ENCODE peak calls at places on chromosomes 16 and 17, in seven cellular contexts. One of them, this sample, is unnamed.

GRCh38 chr17:74150428-74151025 is 53.0 kb upstream of the RPL38 start:
- DNase-seq in stimulated activated CD4-positive, alpha-beta T cell treated with anti-CD3 and anti-CD28 coated beads, Interleukin-2, amount 100 ng/mL, for 48 hours: no peak
- DNase-seq in non-pigmented ciliary epithelial cell: no peak
- DNase-seq in GM12865: no peak
- DNase-seq in naive thymus-derived CD8-positive, alpha-beta T cell: no peak
- DNase-seq in NCI-H524: no peak
- DNase-seq in mucosa of descending colon: no peak
- DNase-seq in this sample: no peak

GRCh38 chr17:78486228-78486802 is 90.9 kb downstream of the DNAH17 start:
- DNase-seq in stimulated activated CD4-positive, alpha-beta T cell treated with anti-CD3 and anti-CD28 coated beads, Interleukin-2, amount 100 ng/mL, for 48 hours: no peak
- DNase-seq in non-pigmented ciliary epithelial cell: no peak
- DNase-seq in GM12865: no peak
- DNase-seq in naive thymus-derived CD8-positive, alpha-beta T cell: no peak
- DNase-seq in NCI-H524: no peak
- DNase-seq in mucosa of descending colon: no peak
- DNase-seq in this sample: no peak

GRCh38 chr17:68456529-68457167 is 648 bp downstream of the WIPI1 start:
- DNase-seq in stimulated activated CD4-positive, alpha-beta T cell treated with anti-CD3 and anti-CD28 coated beads, Interleukin-2, amount 100 ng/mL, for 48 hours: no peak
- DNase-seq in non-pigmented ciliary epithelial cell: no peak
- DNase-seq in GM12865: peak
- DNase-seq in naive thymus-derived CD8-positive, alpha-beta T cell: no peak
- DNase-seq in NCI-H524: peak
- DNase-seq in mucosa of descending colon: peak
- DNase-seq in this sample: peak

GRCh38 chr16:85536073-85536410 is 77.1 kb upstream of the GSE1 start:
- DNase-seq in stimulated activated CD4-positive, alpha-beta T cell treated with anti-CD3 and anti-CD28 coated beads, Interleukin-2, amount 100 ng/mL, for 48 hours: no peak
- DNase-seq in non-pigmented ciliary epithelial cell: no peak
- DNase-seq in GM12865: no peak
- DNase-seq in naive thymus-derived CD8-positive, alpha-beta T cell: no peak
- DNase-seq in NCI-H524: no peak
- DNase-seq in mucosa of descending colon: peak
- DNase-seq in this sample: no peak

GRCh38 chr17:34703533-34703932 is 124.2 kb downstream of the TMEM132E start:
- DNase-seq in stimulated activated CD4-positive, alpha-beta T cell treated with anti-CD3 and anti-CD28 coated beads, Interleukin-2, amount 100 ng/mL, for 48 hours: peak
- DNase-seq in non-pigmented ciliary epithelial cell: no peak
- DNase-seq in GM12865: peak
- DNase-seq in naive thymus-derived CD8-positive, alpha-beta T cell: no peak
- DNase-seq in NCI-H524: no peak
- DNase-seq in mucosa of descending colon: no peak
- DNase-seq in this sample: no peak

GRCh38 chr16:88842806-88843205 is 13.9 kb downstream of the GALNS start:
- DNase-seq in stimulated activated CD4-positive, alpha-beta T cell treated with anti-CD3 and anti-CD28 coated beads, Interleukin-2, amount 100 ng/mL, for 48 hours: no peak
- DNase-seq in non-pigmented ciliary epithelial cell: no peak
- DNase-seq in GM12865: no peak
- DNase-seq in naive thymus-derived CD8-positive, alpha-beta T cell: no peak
- DNase-seq in NCI-H524: no peak
- DNase-seq in mucosa of descending colon: no peak
- DNase-seq in this sample: no peak

GRCh38 chr16:50305441-50306061 is 39.2 kb downstream of the ADCY7 start:
- DNase-seq in stimulated activated CD4-positive, alpha-beta T cell treated with anti-CD3 and anti-CD28 coated beads, Interleukin-2, amount 100 ng/mL, for 48 hours: no peak
- DNase-seq in non-pigmented ciliary epithelial cell: no peak
- DNase-seq in GM12865: no peak
- DNase-seq in naive thymus-derived CD8-positive, alpha-beta T cell: no peak
- DNase-seq in NCI-H524: no peak
- DNase-seq in mucosa of descending colon: peak
- DNase-seq in this sample: no peak

GRCh38 chr17:77420804-77421634 is 280.2 kb downstream of the SEC14L1 start:
- DNase-seq in stimulated activated CD4-positive, alpha-beta T cell treated with anti-CD3 and anti-CD28 coated beads, Interleukin-2, amount 100 ng/mL, for 48 hours: no peak
- DNase-seq in non-pigmented ciliary epithelial cell: peak
- DNase-seq in GM12865: peak
- DNase-seq in naive thymus-derived CD8-positive, alpha-beta T cell: no peak
- DNase-seq in NCI-H524: peak
- DNase-seq in mucosa of descending colon: no peak
- DNase-seq in this sample: peak

GRCh38 chr16:1091992-1092552 is 4.0 kb downstream of the C1QTNF8 start:
- DNase-seq in stimulated activated CD4-positive, alpha-beta T cell treated with anti-CD3 and anti-CD28 coated beads, Interleukin-2, amount 100 ng/mL, for 48 hours: no peak
- DNase-seq in non-pigmented ciliary epithelial cell: no peak
- DNase-seq in GM12865: no peak
- DNase-seq in naive thymus-derived CD8-positive, alpha-beta T cell: no peak
- DNase-seq in NCI-H524: no peak
- DNase-seq in mucosa of descending colon: no peak
- DNase-seq in this sample: no peak

GRCh38 chr17:81261582-81262336 is 22.6 kb downstream of the NDUFAF8 start:
- DNase-seq in stimulated activated CD4-positive, alpha-beta T cell treated with anti-CD3 and anti-CD28 coated beads, Interleukin-2, amount 100 ng/mL, for 48 hours: no peak
- DNase-seq in non-pigmented ciliary epithelial cell: no peak
- DNase-seq in GM12865: no peak
- DNase-seq in naive thymus-derived CD8-positive, alpha-beta T cell: no peak
- DNase-seq in NCI-H524: no peak
- DNase-seq in mucosa of descending colon: no peak
- DNase-seq in this sample: no peak

GRCh38 chr16:22977294-22977697 is 163.3 kb downstream of the HS3ST2 start:
- DNase-seq in stimulated activated CD4-positive, alpha-beta T cell treated with anti-CD3 and anti-CD28 coated beads, Interleukin-2, amount 100 ng/mL, for 48 hours: no peak
- DNase-seq in non-pigmented ciliary epithelial cell: no peak
- DNase-seq in GM12865: peak
- DNase-seq in naive thymus-derived CD8-positive, alpha-beta T cell: no peak
- DNase-seq in NCI-H524: no peak
- DNase-seq in mucosa of descending colon: no peak
- DNase-seq in this sample: no peak

GRCh38 chr17:80761421-80761871 is 216.8 kb downstream of the RPTOR start:
- DNase-seq in stimulated activated CD4-positive, alpha-beta T cell treated with anti-CD3 and anti-CD28 coated beads, Interleukin-2, amount 100 ng/mL, for 48 hours: peak
- DNase-seq in non-pigmented ciliary epithelial cell: peak
- DNase-seq in GM12865: no peak
- DNase-seq in naive thymus-derived CD8-positive, alpha-beta T cell: peak
- DNase-seq in NCI-H524: no peak
- DNase-seq in mucosa of descending colon: no peak
- DNase-seq in this sample: no peak

This sample was measured in BJ.